ENCODE peak calls at places on chromosomes 6 and 20, in ten cellular contexts. Q is posterior cingulate gyrus; R is NT2/D1; I is Panc1; E is colonic mucosa; A is effector memory CD8-positive, alpha-beta T cell; Y is stomach; C is heart right ventricle; M is sciatic nerve; J is glutamatergic neuron. V is an unnamed sample.

GRCh38 chr6:143328885-143329284 is 121.6 kb downstream of the ADAT2 start:
- DNase-seq in Q (no peak), R (no peak), I (no peak), E (no peak), A (no peak), Y (no peak), C (no peak), M (no peak), J (no peak), V (no peak)

GRCh38 chr20:35305682-35306556 is 13.7 kb upstream of the FAM83C start:
- DNase-seq in Q (no peak), R (no peak), I (peak), E (no peak), A (no peak), Y (peak), C (no peak), M (no peak), J (no peak), V (peak)

GRCh38 chr6:1729752-1730140 is 120.0 kb downstream of the FOXC1 start:
- DNase-seq in Q (no peak), R (no peak), I (no peak), E (no peak), A (no peak), Y (no peak), C (no peak), M (no peak), J (no peak), V (no peak)

GRCh38 chr6:40909811-40910210 is 129.2 kb downstream of the UNC5CL start:
- DNase-seq in Q (no peak), R (no peak), I (no peak), E (no peak), A (no peak), Y (no peak), C (no peak), M (no peak), J (no peak), V (no peak)

GRCh38 chr6:162488444-162488843 is 239.1 kb downstream of the PRKN start:
- DNase-seq in Q (no peak), R (no peak), I (no peak), E (no peak), A (no peak), Y (no peak), C (no peak), M (no peak), J (no peak), V (no peak)

GRCh38 chr6:138509371-138509770 is 10.1 kb upstream of the NHSL1 start:
- DNase-seq in Q (peak), R (no peak), I (peak), E (peak), A (peak), Y (peak), C (peak), M (no peak), J (peak), V (peak)

GRCh38 chr20:40489886-40490285 is 199.2 kb downstream of the MAFB start:
- DNase-seq in Q (no peak), R (no peak), I (no peak), E (no peak), A (no peak), Y (no peak), C (no peak), M (no peak), J (no peak), V (peak)

GRCh38 chr20:8657664-8658063 is 411.2 kb upstream of the PLCB4 start:
- DNase-seq in Q (no peak), R (no peak), I (no peak), E (no peak), A (no peak), Y (no peak), C (no peak), M (no peak), J (no peak), V (no peak)

GRCh38 chr6:1485678-1486077 is 96.3 kb downstream of the FOXF2 start:
- DNase-seq in Q (no peak), R (no peak), I (peak), E (no peak), A (no peak), Y (no peak), C (no peak), M (no peak), J (no peak), V (peak)

GRCh38 chr20:34316191-34316814 is 13.1 kb upstream of the AHCY start:
- DNase-seq in Q (no peak), R (no peak), I (no peak), E (no peak), A (no peak), Y (no peak), C (no peak), M (no peak), J (no peak), V (no peak)

V was measured in kidney glomerular epithelial cell.